ENCODE peak calls at places on chromosomes 13 and 19, in ten cellular contexts. U is IMR-90, W is AG09309, D is fibroblast of lung, O is PC-9, L is cardiac muscle cell, P is bronchial epithelial cell, N is heart right ventricle, Q is right cardiac atrium, B is skeletal muscle cell. Y is an unnamed sample.

GRCh38 chr13:49551245-49551644 is 34.1 kb downstream of the RCBTB1 start:
- DNase-seq in O (no peak), W (no peak), L (no peak), Q (no peak), N (no peak), D (no peak), P (no peak), U (no peak), B (no peak), Y (no peak)

GRCh38 chr13:87274209-87274819 is 396.9 kb upstream of the SLITRK5 start:
- DNase-seq in U (peak; percentile 47), D (peak; percentile 32), P (peak; percentile 44), N (peak; percentile 15), B (no peak), Q (no peak), O (peak; percentile 32), W (no peak), L (peak; percentile 51), Y (peak; percentile 26)

GRCh38 chr13:53138369-53139036 is 109.9 kb downstream of the OLFM4 start:
- DNase-seq in L (peak; percentile 82), W (no peak), N (no peak), B (peak; percentile 23), D (no peak), P (no peak), Q (peak; percentile 39), U (peak; percentile 35), O (no peak), Y (no peak)

GRCh38 chr13:27005556-27005955 is 166.1 kb downstream of the USP12 start:
- DNase-seq in O (no peak), P (no peak), L (peak; percentile 52), B (no peak), Q (no peak), W (no peak), N (no peak), U (no peak), D (peak; percentile 39), Y (no peak)

GRCh38 chr13:24747248-24748151 is 16.5 kb upstream of the RNF17 start:
- DNase-seq in N (no peak), U (no peak), L (peak; percentile 30), B (no peak), D (peak; percentile 15), P (no peak), W (no peak), Q (no peak), O (no peak), Y (peak; percentile 40)

GRCh38 chr19:51025809-51026553 is 435 bp downstream of the KLK11 start:
- DNase-seq in U (no peak), Q (peak; percentile 29), L (no peak), B (no peak), N (no peak), D (no peak), O (no peak), W (no peak), P (no peak), Y (no peak)

GRCh38 chr13:31891472-31891871 is 140.1 kb upstream of the FRY start:
- DNase-seq in Q (no peak), L (no peak), O (no peak), B (no peak), U (no peak), N (no peak), P (peak; percentile 19), W (no peak), D (no peak), Y (no peak)

GRCh38 chr13:27920677-27921420 is 1.0 kb downstream of the PDX1 start:
- DNase-seq in Q (no peak), N (no peak), W (no peak), O (no peak), P (no peak), D (no peak), U (peak; percentile 6), B (no peak), L (peak; percentile 25), Y (peak; percentile 39)

GRCh38 chr19:687569-688166 is 7.6 kb downstream of the PRSS57 start:
- DNase-seq in B (no peak), P (no peak), W (no peak), N (no peak), O (no peak), D (no peak), U (no peak), L (no peak), Q (no peak), Y (no peak)

GRCh38 chr19:686589-687297 is 8.5 kb downstream of the PRSS57 start:
- DNase-seq in N (no peak), P (no peak), L (no peak), U (no peak), Q (no peak), D (no peak), B (no peak), W (no peak), O (no peak), Y (no peak)

GRCh38 chr19:688214-688613 is 7.0 kb downstream of the PRSS57 start:
- DNase-seq in W (no peak), D (no peak), N (no peak), L (no peak), Q (no peak), U (no peak), O (no peak), P (no peak), B (no peak), Y (no peak)

GRCh38 chr19:682678-683320 is 6.6 kb downstream of the FSTL3 start:
- DNase-seq in O (no peak), P (no peak), W (no peak), U (no peak), D (no peak), N (no peak), B (no peak), Q (no peak), L (no peak), Y (no peak)

DNA sequence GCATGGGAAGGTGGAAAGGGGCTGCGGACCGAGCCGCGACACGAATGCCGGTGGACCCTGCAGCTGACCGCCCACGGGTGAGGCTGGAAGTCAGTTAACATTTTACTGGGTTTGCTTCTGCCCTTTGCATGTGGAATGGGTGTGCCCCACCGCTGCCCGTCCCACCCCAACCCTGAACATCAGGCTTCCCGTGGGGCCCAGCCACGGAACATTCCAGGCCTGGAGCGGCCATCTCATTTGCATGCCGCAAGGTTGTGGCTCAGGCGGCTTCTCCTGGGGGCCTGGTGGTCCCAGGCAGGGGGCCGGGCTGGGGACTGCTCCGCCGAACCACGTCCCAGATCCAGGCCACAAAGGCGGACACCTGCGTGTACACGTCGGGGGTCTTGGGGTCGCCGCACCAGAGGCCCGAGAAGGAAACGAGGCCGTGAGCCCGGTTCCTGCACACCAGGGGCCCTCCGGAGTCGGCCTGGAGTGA is 9.3 kb downstream of the FSTL3 start:
- DNase-seq in L (no peak), Q (no peak), U (no peak), N (no peak), B (no peak), P (no peak), O (no peak), D (no peak), W (no peak), Y (no peak)
- H3K4me3 ChIP-seq in L (no peak overlapping the region), Q (no peak overlapping the region), U (no peak overlapping the region), N (no peak overlapping the region), B (no peak overlapping the region), P (no peak overlapping the region), O (no peak overlapping the region), D (no peak overlapping the region), W (no peak overlapping the region), Y (no peak overlapping the region)

DNA sequence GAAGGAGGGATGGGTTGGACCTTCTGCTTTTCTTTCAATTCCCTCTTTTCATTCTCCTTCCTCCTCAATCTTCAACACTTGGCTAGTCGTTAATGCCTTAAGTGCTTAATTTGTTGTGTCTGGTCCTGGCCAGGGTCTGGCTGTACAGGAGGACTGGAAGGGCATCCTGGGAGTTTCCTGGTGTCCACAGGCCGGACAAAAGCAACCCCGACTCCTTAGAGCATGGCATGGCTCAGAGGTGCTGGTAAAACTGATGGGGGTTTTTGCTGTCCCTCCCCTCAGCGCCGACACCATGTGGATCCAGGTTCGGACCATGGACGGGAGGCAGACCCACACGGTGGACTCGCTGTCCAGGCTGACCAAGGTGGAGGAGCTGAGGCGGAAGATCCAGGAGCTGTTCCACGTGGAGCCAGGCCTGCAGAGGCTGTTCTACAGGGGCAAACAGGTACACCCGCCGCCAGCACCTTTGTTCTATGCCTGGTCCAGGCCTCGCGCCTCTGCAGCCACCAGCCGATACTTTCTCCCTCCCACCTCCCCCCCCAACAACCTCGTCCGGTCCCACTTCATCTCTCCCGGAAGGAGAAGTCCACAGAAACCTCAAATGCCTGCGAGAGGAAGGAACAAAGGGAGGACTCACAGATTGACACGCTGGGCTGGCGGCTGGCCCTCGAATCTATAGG is 1.4 kb downstream of the UHRF1 start:
- DNase-seq in Q (no peak), W (no peak), L (peak; percentile 75), O (peak; percentile 25), B (no peak), N (peak; percentile 19), U (peak; percentile 64), P (peak; percentile 18), D (peak; percentile 87), Y (no peak)
- H3K4me3 ChIP-seq in Q (peak overlapping the region; percentile 98), W (peak overlapping the region; percentile 54), L (peak overlapping the region; percentile 52), O (peak overlapping the region; percentile 55), B (peak overlapping the region; percentile 65), N (no peak overlapping the region), U (peak overlapping the region; percentile 87), P (peak overlapping the region; percentile 63), D (peak overlapping the region; percentile 53), Y (peak overlapping the region; percentile 71)

DNA sequence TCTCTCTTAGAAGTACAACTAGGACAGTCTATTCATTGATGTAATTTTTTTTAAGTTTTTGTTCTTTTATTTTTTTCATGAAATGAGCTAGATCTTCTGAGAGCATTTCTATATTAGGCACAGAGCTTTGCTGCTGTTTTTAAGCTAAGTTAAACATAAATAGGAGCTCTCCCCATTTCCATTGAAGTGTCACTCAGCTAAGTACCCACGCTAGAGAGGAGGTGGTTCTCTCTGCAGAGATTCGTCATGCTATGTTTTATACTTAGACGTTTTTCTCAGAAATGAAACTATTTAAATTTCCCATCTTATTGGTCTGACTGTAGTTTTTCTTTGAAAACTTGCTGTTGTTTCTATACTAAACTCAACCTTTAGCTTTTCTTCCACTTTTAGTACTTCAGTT is 271.5 kb downstream of the PCDH9 start:
- DNase-seq in U (no peak), Q (no peak), D (no peak), B (no peak), P (no peak), W (no peak), O (no peak), N (no peak), L (no peak), Y (no peak)
- H3K4me3 ChIP-seq in U (no peak overlapping the region), Q (no peak overlapping the region), D (no peak overlapping the region), B (no peak overlapping the region), P (no peak overlapping the region), W (no peak overlapping the region), O (no peak overlapping the region), N (no peak overlapping the region), L (no peak overlapping the region), Y (no peak overlapping the region)

GRCh38 chr13:37598572-37598971 is at the start of gene POSTN:
- DNase-seq in W (no peak), B (no peak), N (no peak), L (peak; percentile 82), D (peak; percentile 71), P (no peak), O (no peak), Q (no peak), U (peak; percentile 49), Y (no peak)

GRCh38 chr13:37595162-37595561 is 3.4 kb downstream of the POSTN start:
- DNase-seq in P (peak; percentile 56), U (peak; percentile 47), Q (no peak), D (peak; percentile 73), B (no peak), N (no peak), O (no peak), L (peak; percentile 73), W (peak; percentile 49), Y (peak; percentile 45)

GRCh38 chr13:37602743-37603381 is 4.3 kb upstream of the POSTN start:
- DNase-seq in U (peak; percentile 47), N (no peak), P (peak; percentile 42), Q (no peak), B (no peak), D (peak; percentile 36), L (peak; percentile 51), O (no peak), W (no peak), Y (no peak)

GRCh38 chr13:37599509-37599908 is 941 bp upstream of the POSTN start:
- DNase-seq in U (no peak), D (peak; percentile 18), N (no peak), W (no peak), O (no peak), P (no peak), L (peak; percentile 56), Q (no peak), B (no peak), Y (no peak)

GRCh38 chr13:37597477-37597876 is 1.1 kb downstream of the POSTN start:
- DNase-seq in Q (no peak), P (no peak), O (no peak), W (no peak), N (no peak), U (no peak), B (no peak), D (no peak), L (no peak), Y (no peak)
- H3K4me3 ChIP-seq in Q (peak overlapping the region; percentile 48), P (no peak overlapping the region), O (no peak overlapping the region), W (peak overlapping the region; percentile 50), N (no peak overlapping the region), U (no peak overlapping the region), B (peak overlapping the region; percentile 46), D (peak overlapping the region; percentile 33), L (no peak overlapping the region), Y (no peak overlapping the region)

Y was measured in mammary epithelial cell.